ENCODE peak calls at places on chromosomes 6 and 20, in ten cellular contexts. E is left ventricle myocardium superior; L is heart left ventricle; P is activated naive CD8-positive, alpha-beta T cell treated with anti-CD3 and anti-CD28 coated beads, Interleukin-2, amount 50 U/mL, for 24 hours; G is HCT116; X is stimulated activated naive CD8-positive, alpha-beta T cell treated with anti-CD3 and anti-CD28 coated beads, Interleukin-15, Interleukin-2, amounts not matched to agents 100 U/mL and 50 U/mL, for 24 hours; R is activated CD8-positive, alpha-beta memory T cell treated with anti-CD3 and anti-CD28 coated beads, Interleukin-2, amount 10 ng/mL, durations not matched to agents 7 days and 5 days; U is activated CD4-positive, CD25-positive, alpha-beta regulatory T cell treated with anti-CD3 and anti-CD28 coated beads, Interleukin-2, amount 50 U/mL, for 24 hours; Q is right lobe of liver; Z is natural killer cell. D is an unnamed sample.

GRCh38 chr6:7050911-7051779 is 56.6 kb upstream of the RREB1 start:
- ATAC-seq in Z (peak), X (peak), U (peak), L (peak), R (peak), E (peak), Q (peak), G (peak), P (peak), D (peak)

GRCh38 chr20:35055445-35056276 is 36.9 kb downstream of the TRPC4AP start:
- ATAC-seq in G (no peak), Q (no peak), R (peak), E (peak), Z (no peak), U (peak), X (no peak), L (peak), P (no peak), D (peak)

GRCh38 chr6:12637960-12638641 is 78.5 kb upstream of the PHACTR1 start:
- ATAC-seq in G (peak), Q (peak), X (peak), Z (no peak), U (peak), R (peak), P (peak), L (peak), E (peak), D (peak)

GRCh38 chr6:170480045-170480714 is 72.9 kb downstream of the PSMB1 start:
- ATAC-seq in L (peak), Q (no peak), R (no peak), E (peak), G (peak), X (no peak), U (no peak), Z (no peak), P (no peak), D (no peak)

GRCh38 chr6:99736302-99736701 is 129.7 kb downstream of the PRDM13 start:
- ATAC-seq in G (peak), U (no peak), Q (no peak), P (no peak), R (no peak), X (no peak), Z (no peak), E (no peak), L (no peak), D (no peak)

GRCh38 chr20:57589123-57589727 is 28.3 kb downstream of the PCK1 start:
- ATAC-seq in L (no peak), Q (no peak), G (no peak), U (no peak), Z (no peak), R (no peak), X (no peak), E (no peak), P (no peak), D (no peak)

GRCh38 chr20:10790013-10790412 is 116.2 kb upstream of the JAG1 start:
- ATAC-seq in G (no peak), E (no peak), Q (no peak), R (no peak), L (no peak), X (no peak), Z (no peak), U (no peak), P (no peak), D (no peak)

GRCh38 chr6:16697437-16698162 is 63.7 kb downstream of the ATXN1 start:
- ATAC-seq in U (no peak), P (no peak), Z (no peak), G (no peak), X (no peak), Q (no peak), E (no peak), R (peak), L (no peak), D (no peak)

GRCh38 chr6:14417377-14417776 is 299.8 kb downstream of the CD83 start:
- ATAC-seq in Q (no peak), E (no peak), L (no peak), X (no peak), G (peak), R (no peak), P (no peak), U (no peak), Z (no peak), D (no peak)

GRCh38 chr20:25005220-25005619 is 12.7 kb upstream of the APMAP start:
- ATAC-seq in Z (no peak), L (peak), G (no peak), U (no peak), R (no peak), P (no peak), E (peak), Q (peak), X (no peak), D (no peak)

GRCh38 chr20:51221791-51222408 is 199.0 kb upstream of the KCNG1 start:
- ATAC-seq in Q (peak), U (no peak), L (peak), X (no peak), R (no peak), G (no peak), Z (no peak), P (no peak), E (no peak), D (no peak)

GRCh38 chr6:36033935-36034334 is 6.3 kb downstream of the MAPK14 start:
- ATAC-seq in P (peak), Z (peak), L (peak), U (peak), Q (peak), R (peak), E (no peak), G (no peak), X (peak), D (no peak)

GRCh38 chr20:44134897-44135810 is 51.8 kb downstream of the JPH2 start:
- ATAC-seq in U (no peak), L (no peak), G (no peak), R (peak), X (no peak), P (peak), E (no peak), Q (no peak), Z (peak), D (peak)

GRCh38 chr6:31007694-31008093 is 2.6 kb upstream of the MUC22 start:
- ATAC-seq in Z (no peak), Q (no peak), G (peak), P (peak), U (no peak), R (no peak), E (no peak), L (peak), X (peak), D (no peak)

GRCh38 chr6:1786455-1787108 is 176.9 kb downstream of the FOXC1 start:
- ATAC-seq in E (no peak), L (no peak), X (peak), Z (no peak), Q (no peak), G (no peak), U (peak), R (peak), P (peak), D (peak)

GRCh38 chr6:45609141-45609638 is 231.5 kb upstream of the SUPT3H start:
- ATAC-seq in P (no peak), Q (no peak), E (peak), Z (no peak), L (no peak), G (no peak), R (no peak), U (no peak), X (no peak), D (no peak)

GRCh38 chr6:85126448-85127178 is 323.3 kb upstream of the NT5E start:
- ATAC-seq in X (no peak), L (no peak), G (peak), R (no peak), Q (peak), P (no peak), E (peak), U (no peak), Z (no peak), D (no peak)

GRCh38 chr6:33713786-33714185 is 2.3 kb upstream of the UQCC2 start:
- ATAC-seq in L (no peak), R (no peak), Z (no peak), X (no peak), Q (no peak), U (no peak), G (no peak), P (no peak), E (no peak), D (no peak)

GRCh38 chr6:70222350-70222749 is 80.5 kb downstream of the COL9A1 start:
- ATAC-seq in P (no peak), R (no peak), U (no peak), G (no peak), Z (no peak), L (no peak), X (no peak), E (no peak), Q (no peak), D (no peak)

GRCh38 chr6:56729719-56730118 is 87.0 kb upstream of the DST start:
- ATAC-seq in X (no peak), P (no peak), U (no peak), G (peak), L (no peak), E (no peak), Z (no peak), R (no peak), Q (peak), D (no peak)

GRCh38 chr6:37742401-37742760 is 44.7 kb upstream of the MDGA1 start:
- ATAC-seq in P (no peak), U (no peak), Z (no peak), E (peak), Q (peak), L (peak), X (no peak), R (no peak), G (peak), D (no peak)

GRCh38 chr20:47509685-47510084 is 8.0 kb downstream of the NCOA3 start:
- ATAC-seq in Z (no peak), X (no peak), U (no peak), P (peak), L (no peak), E (no peak), Q (no peak), R (no peak), G (no peak), D (no peak)

GRCh38 chr6:82015043-82015442 is 232.5 kb downstream of the IBTK start:
- ATAC-seq in E (no peak), P (no peak), U (no peak), Q (no peak), Z (no peak), R (no peak), G (peak), X (no peak), L (no peak), D (no peak)

GRCh38 chr6:130996635-130997034 is 66.4 kb downstream of the EPB41L2 start:
- ATAC-seq in Q (no peak), G (no peak), U (no peak), P (no peak), R (no peak), X (no peak), L (no peak), Z (no peak), E (no peak), D (no peak)

GRCh38 chr6:41548098-41548840 is 2.1 kb downstream of the FOXP4 start:
- ATAC-seq in Z (no peak), L (no peak), P (no peak), X (no peak), E (no peak), R (no peak), U (no peak), Q (peak), G (no peak), D (no peak)

GRCh38 chr6:2655844-2656433 is 94.8 kb downstream of the MYLK4 start:
- ATAC-seq in U (no peak), X (no peak), P (no peak), Z (no peak), Q (no peak), R (no peak), L (no peak), G (no peak), E (no peak), D (no peak)

GRCh38 chr6:155254139-155254538 is 9.7 kb upstream of the CLDN20 start:
- ATAC-seq in R (no peak), P (no peak), G (no peak), U (no peak), Q (peak), Z (no peak), L (no peak), E (peak), X (peak), D (no peak)

GRCh38 chr6:168671863-168672546 is 231.0 kb downstream of the SMOC2 start:
- ATAC-seq in E (no peak), Z (no peak), X (no peak), G (no peak), R (no peak), Q (no peak), P (no peak), L (no peak), U (no peak), D (no peak)

GRCh38 chr6:89372506-89372901 is 20.0 kb upstream of the UBE2J1 start:
- ATAC-seq in U (peak), Q (no peak), E (no peak), Z (no peak), R (peak), X (no peak), G (no peak), P (no peak), L (no peak), D (no peak)

GRCh38 chr20:53085720-53086119 is 113.6 kb downstream of the TSHZ2 start:
- ATAC-seq in Q (no peak), E (no peak), U (no peak), R (no peak), Z (no peak), P (no peak), L (no peak), X (no peak), G (no peak), D (peak)

GRCh38 chr6:94005835-94006234 is 586.5 kb upstream of the EPHA7 start:
- ATAC-seq in X (no peak), G (no peak), E (no peak), Q (no peak), L (no peak), Z (no peak), R (no peak), P (no peak), U (no peak), D (no peak)

GRCh38 chr6:36083446-36083845 is 46.9 kb upstream of the MAPK13 start:
- ATAC-seq in P (no peak), Q (peak), X (no peak), E (no peak), L (no peak), Z (no peak), R (no peak), U (no peak), G (no peak), D (no peak)

GRCh38 chr6:82337688-82338257 is 25.8 kb upstream of the TPBG start:
- ATAC-seq in P (no peak), E (no peak), L (no peak), G (peak), U (no peak), Q (no peak), Z (no peak), X (no peak), R (no peak), D (no peak)